ENCODE peak calls at places on chromosomes 5 and 9, in eight cellular contexts. K is HAP-1, A is fibroblast of gingiva, L is upper lobe of right lung, U is HTR-8/SVneo, N is fibroblast of pulmonary artery, C is progenitor cell of endocrine pancreas, Q is sigmoid colon. F is an unnamed sample.
A peak's percentile ranks its signal among the peaks of the same experiment; 100 is the strongest.

GRCh38 chr5:74063821-74064598 is 438.0 kb downstream of the ARHGEF28 start:
- DNase-seq in K (no peak), A (peak; percentile 18), L (no peak), U (peak; percentile 57), N (peak; percentile 67), C (no peak), Q (no peak), F (no peak)

GRCh38 chr5:2877520-2877919 is 126.0 kb upstream of the IRX2 start:
- DNase-seq in K (no peak), A (no peak), L (peak; percentile 3), U (no peak), N (no peak), C (no peak), Q (peak; percentile 18), F (no peak)

GRCh38 chr9:33202552-33203300 is 35.6 kb upstream of the B4GALT1 start:
- DNase-seq in K (no peak), A (peak; percentile 82), L (no peak), U (no peak), N (peak; percentile 73), C (no peak), Q (peak; percentile 81), F (no peak)

GRCh38 chr9:70617033-70617432 is 202.6 kb upstream of the KLF9 start:
- DNase-seq in K (no peak), A (no peak), L (no peak), U (no peak), N (no peak), C (no peak), Q (no peak), F (no peak)

GRCh38 chr5:40518511-40518917 is 161.2 kb upstream of the PTGER4 start:
- DNase-seq in K (no peak), A (peak; percentile 51), L (no peak), U (peak; percentile 39), N (no peak), C (no peak), Q (no peak), F (no peak)

GRCh38 chr9:107119735-107120134 is 163.3 kb upstream of the RAD23B start:
- DNase-seq in K (no peak), A (no peak), L (no peak), U (no peak), N (no peak), C (no peak), Q (no peak), F (no peak)

GRCh38 chr5:134585966-134586365 is 46.7 kb downstream of the SAR1B start:
- DNase-seq in K (no peak), A (no peak), L (no peak), U (no peak), N (no peak), C (no peak), Q (no peak), F (no peak)

GRCh38 chr9:131837316-131837715 is 97.4 kb upstream of the RAPGEF1 start:
- DNase-seq in K (peak; percentile 48), A (no peak), L (no peak), U (peak; percentile 18), N (no peak), C (no peak), Q (no peak), F (no peak)

GRCh38 chr9:108727580-108728056 is 128.2 kb downstream of the ACTL7B start:
- DNase-seq in K (no peak), A (peak; percentile 56), L (no peak), U (no peak), N (no peak), C (no peak), Q (peak; percentile 73), F (no peak)

GRCh38 chr5:64298586-64298985 is 132.9 kb downstream of the RNF180 start:
- DNase-seq in K (no peak), A (no peak), L (no peak), U (no peak), N (no peak), C (no peak), Q (no peak), F (no peak)

F was measured in mesothelial cell of epicardium.